ENCODE peak calls at places on chromosomes 6 and 20, in seven cellular contexts. M is lower lobe of right lung, A is OCI-LY7, O is A673, F is left lung, Q is body of pancreas, Z is upper lobe of right lung. T is an unnamed sample.

GRCh38 chr6:74068945-74069570 is 373.1 kb downstream of the CD109 start:
- DNase-seq in M (no peak), A (no peak), O (no peak), F (no peak), Q (no peak), Z (no peak), T (no peak)

GRCh38 chr6:52497652-52498408 is 77.7 kb downstream of the EFHC1 start:
- DNase-seq in M (peak; percentile 52), A (peak; percentile 95), O (no peak), F (no peak), Q (no peak), Z (no peak), T (no peak)

GRCh38 chr20:50278684-50279531 is 88.3 kb downstream of the CEBPB start:
- DNase-seq in M (peak; percentile 91), A (no peak), O (no peak), F (peak; percentile 89), Q (peak; percentile 87), Z (peak; percentile 92), T (no peak)

GRCh38 chr20:51985013-51985415 is 182.7 kb upstream of the SALL4 start:
- DNase-seq in M (no peak), A (no peak), O (peak; percentile 96), F (no peak), Q (no peak), Z (no peak), T (no peak)

GRCh38 chr20:9332783-9333482 is 181.5 kb upstream of the LAMP5 start:
- DNase-seq in M (no peak), A (no peak), O (no peak), F (no peak), Q (no peak), Z (no peak), T (no peak)

GRCh38 chr6:51289041-51289440 is 470.4 kb downstream of the TFAP2B start:
- DNase-seq in M (no peak), A (no peak), O (no peak), F (no peak), Q (no peak), Z (no peak), T (no peak)

GRCh38 chr6:137019476-137020272 is 25.1 kb downstream of the IL20RA start:
- DNase-seq in M (no peak), A (no peak), O (no peak), F (no peak), Q (no peak), Z (no peak), T (no peak)

GRCh38 chr6:34249469-34250370 is 914 bp upstream of the SMIM29 start:
- DNase-seq in M (peak; percentile 34), A (no peak), O (no peak), F (no peak), Q (no peak), Z (no peak), T (no peak)

GRCh38 chr6:27091661-27092315 is 155.7 kb upstream of the PRSS16 start:
- DNase-seq in M (no peak), A (peak; percentile 8), O (peak; percentile 93), F (peak; percentile 69), Q (no peak), Z (no peak), T (no peak)

GRCh38 chr6:27092316-27092692 is 155.2 kb upstream of the PRSS16 start:
- DNase-seq in M (no peak), A (no peak), O (no peak), F (no peak), Q (no peak), Z (no peak), T (no peak)

GRCh38 chr6:27098956-27099355 is 148.5 kb upstream of the PRSS16 start:
- DNase-seq in M (no peak), A (no peak), O (no peak), F (no peak), Q (no peak), Z (no peak), T (no peak)

GRCh38 chr6:27096834-27097511 is 150.5 kb upstream of the PRSS16 start:
- DNase-seq in M (peak; percentile 66), A (no peak), O (peak; percentile 78), F (peak; percentile 90), Q (peak; percentile 53), Z (peak; percentile 78), T (peak; percentile 55)

GRCh38 chr6:27095914-27096313 is 151.6 kb upstream of the PRSS16 start:
- DNase-seq in M (no peak), A (no peak), O (no peak), F (no peak), Q (no peak), Z (no peak), T (no peak)
- H3K4me3 ChIP-seq in M (no peak overlapping the region), A (no peak overlapping the region), O (no peak overlapping the region), F (no peak overlapping the region), Q (no peak overlapping the region), Z (no peak overlapping the region), T (no peak overlapping the region)

GRCh38 chr6:168032383-168032760 is 34.9 kb downstream of the KIF25 start:
- DNase-seq in M (no peak), A (no peak), O (no peak), F (no peak), Q (no peak), Z (no peak), T (no peak)
- H3K27ac ChIP-seq in M (peak overlapping the region; percentile 67), A (no peak overlapping the region), O (no peak overlapping the region), F (peak overlapping the region; percentile 67), Q (peak overlapping the region; percentile 19), Z (peak overlapping the region; percentile 61), T (no peak overlapping the region)

GRCh38 chr20:32348207-32348606 is 9.9 kb upstream of the ASXL1 start:
- DNase-seq in M (no peak), A (no peak), O (no peak), F (no peak), Q (no peak), Z (no peak), T (no peak)
- H3K4me1 ChIP-seq in M (no peaks in the 10 kb centered on the region), A (peaks cover 52% of the 10 kb centered on the region), O (no peaks in the 10 kb centered on the region), F (no peaks in the 10 kb centered on the region), Q (peaks cover 28% of the 10 kb centered on the region), Z (no peaks in the 10 kb centered on the region), T (no peaks in the 10 kb centered on the region)

DNA sequence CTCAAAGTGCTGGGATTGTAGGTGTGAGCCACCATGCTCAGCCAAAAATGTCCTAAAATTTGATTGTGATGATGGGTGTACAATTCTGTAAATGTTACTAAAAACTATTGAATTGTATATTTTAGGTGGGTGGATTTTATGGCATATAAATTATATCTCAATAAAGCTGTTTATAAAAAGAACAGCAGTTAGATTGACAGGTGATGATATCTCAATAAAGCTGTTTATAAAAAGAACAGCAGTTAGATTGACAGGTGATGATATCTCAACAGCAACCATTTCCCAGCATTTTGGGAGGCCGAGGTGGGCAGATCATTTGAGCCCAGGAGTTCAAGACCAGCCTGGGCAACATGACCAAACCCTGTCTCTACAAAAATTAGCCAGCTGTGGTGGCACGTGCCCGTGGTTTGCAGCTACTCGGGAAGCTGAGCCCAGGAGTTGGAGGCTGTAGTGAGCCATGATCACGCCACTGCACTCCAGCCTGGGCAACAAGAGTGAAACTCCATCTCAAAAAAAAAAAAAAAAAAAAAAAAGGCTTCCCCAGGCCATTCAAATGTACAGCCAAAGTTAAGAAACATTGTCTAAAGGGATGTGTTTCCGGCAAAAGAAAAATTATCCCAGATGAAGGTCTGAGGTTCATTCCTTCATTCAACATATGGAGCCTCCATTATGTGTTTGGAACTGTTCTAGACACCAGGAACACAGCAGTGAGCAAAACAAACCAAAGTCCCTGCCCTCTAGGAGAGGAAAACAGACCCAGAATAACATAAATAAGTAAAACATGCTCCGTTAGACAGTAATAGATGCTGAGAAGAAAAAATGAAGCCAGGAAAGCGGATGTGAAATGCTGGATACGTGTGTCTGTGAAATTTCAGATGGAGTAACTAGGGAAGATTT is 1.7 kb upstream of the RBCK1 start:
- DNase-seq in M (no peak), A (no peak), O (no peak), F (no peak), Q (no peak), Z (no peak), T (no peak)
- H3K4me3 ChIP-seq in M (no peak overlapping the region), A (peak overlapping the region; percentile 69), O (peak overlapping the region; percentile 100), F (no peak overlapping the region), Q (no peak overlapping the region), Z (no peak overlapping the region), T (peak overlapping the region; percentile 57)

GRCh38 chr6:165010556-165011535 is 298.6 kb downstream of the C6orf118 start:
- DNase-seq in M (no peak), A (no peak), O (no peak), F (no peak), Q (no peak), Z (no peak), T (no peak)
- H3K27ac ChIP-seq in M (no peak overlapping the region), A (no peak overlapping the region), O (no peak overlapping the region), F (no peak overlapping the region), Q (no peak overlapping the region), Z (no peak overlapping the region), T (no peak overlapping the region)

T was measured in iPS DF 6.9.